ENCODE peak calls at places on chromosomes 5 and 9, in nine cellular contexts. P is thyroid gland, L is HCT116, J is right lobe of liver, H is HepG2, B is prostate gland, G is adrenal gland, N is breast epithelium, F is GM12878. Z is an unnamed sample. For H3K27me3, the result is how much of the 10 kb centered on the place peaks cover.

GRCh38 chr9:8622871-8623270 is 823.3 kb upstream of the DMAC1 start:
- DNase-seq in G (no peak), F (no peak), P (no peak), J (no peak), H (no peak), B (no peak), L (no peak), N (no peak), Z (no peak)

GRCh38 chr9:81822263-81822865 is 105.9 kb upstream of the SPATA31D4 start:
- DNase-seq in L (no peak), J (no peak), B (no peak), G (no peak), P (no peak), N (no peak), F (no peak), H (no peak), Z (no peak)

GRCh38 chr9:124008307-124008854 is 3.2 kb upstream of the LHX2 start:
- DNase-seq in J (no peak), B (no peak), F (no peak), N (no peak), L (peak), H (no peak), G (no peak), P (no peak), Z (no peak)

GRCh38 chr5:135371738-135372232 is 27.2 kb downstream of the MACROH2A1 start:
- DNase-seq in F (no peak), J (no peak), P (no peak), H (no peak), G (no peak), L (no peak), B (no peak), N (no peak), Z (no peak)

GRCh38 chr5:176675676-176676360 is 28.5 kb downstream of the TSPAN17 start:
- DNase-seq in H (peak), J (no peak), B (no peak), G (no peak), N (no peak), P (no peak), L (peak), F (no peak), Z (no peak)

GRCh38 chr9:101466863-101467262 is 31.3 kb upstream of the ALDOB start:
- DNase-seq in P (no peak), H (no peak), N (no peak), F (no peak), B (no peak), J (no peak), G (no peak), L (no peak), Z (no peak)

GRCh38 chr5:117760114-117760513 is 1185.5 kb upstream of the SEMA6A start:
- DNase-seq in F (no peak), B (no peak), P (no peak), N (no peak), J (no peak), G (no peak), H (no peak), L (no peak), Z (no peak)

GRCh38 chr9:28050046-28050445 is 476.8 kb upstream of the C9orf72 start:
- DNase-seq in B (no peak), G (no peak), N (no peak), H (no peak), F (no peak), L (no peak), P (no peak), J (no peak), Z (no peak)

GRCh38 chr9:64773491-64773931 is 511.5 kb downstream of the FOXD4L5 start:
- DNase-seq in L (no peak), G (no peak), F (no peak), H (no peak), P (peak), B (no peak), N (no peak), J (peak), Z (no peak)

GRCh38 chr9:98219794-98220370 is 27.4 kb upstream of the CORO2A start:
- DNase-seq in B (no peak), L (no peak), G (no peak), F (no peak), H (no peak), J (peak), P (no peak), N (no peak), Z (no peak)

GRCh38 chr5:150152636-150153462 is 2.8 kb downstream of the PDGFRB start:
- DNase-seq in J (no peak), L (no peak), H (no peak), N (no peak), F (no peak), P (no peak), B (no peak), G (no peak), Z (no peak)

GRCh38 chr5:55437452-55437851 is 97.3 kb downstream of the PLPP1 start:
- DNase-seq in G (no peak), L (no peak), B (no peak), F (no peak), H (no peak), J (no peak), P (no peak), N (no peak), Z (no peak)

GRCh38 chr9:18905883-18906649 is 126.9 kb downstream of the SAXO1 start:
- DNase-seq in B (no peak), F (no peak), L (no peak), P (no peak), N (no peak), H (no peak), G (no peak), J (no peak), Z (no peak)

GRCh38 chr5:146553446-146553845 is 37.5 kb upstream of the GPR151 start:
- DNase-seq in G (no peak), J (no peak), L (no peak), H (no peak), F (no peak), N (no peak), B (no peak), P (no peak), Z (no peak)

GRCh38 chr9:99138424-99139284 is 33.7 kb downstream of the TGFBR1 start:
- DNase-seq in J (no peak), F (no peak), L (no peak), N (no peak), G (no peak), P (no peak), B (no peak), H (no peak), Z (no peak)

GRCh38 chr5:141880961-141881801 is 3.0 kb upstream of the PCDH1 start:
- DNase-seq in B (no peak), H (no peak), P (no peak), G (no peak), N (no peak), L (no peak), F (peak), J (no peak), Z (no peak)

GRCh38 chr5:140696891-140697492 is 3.3 kb upstream of the ZMAT2 start:
- DNase-seq in G (no peak), H (no peak), J (no peak), N (no peak), F (no peak), L (no peak), B (no peak), P (no peak), Z (no peak)

GRCh38 chr5:133106761-133107572 is 55.2 kb downstream of the HSPA4 start:
- DNase-seq in G (no peak), N (no peak), F (no peak), P (no peak), H (no peak), B (no peak), J (no peak), L (no peak), Z (no peak)

GRCh38 chr5:133682496-133682895 is 70.2 kb upstream of the FSTL4 start:
- DNase-seq in J (no peak), P (no peak), B (no peak), F (no peak), G (no peak), H (no peak), N (no peak), L (no peak), Z (no peak)

GRCh38 chr5:73822989-73823339 is 197.0 kb downstream of the ARHGEF28 start:
- DNase-seq in H (peak), G (no peak), J (no peak), B (peak), L (no peak), N (no peak), P (peak), F (no peak), Z (no peak)

GRCh38 chr5:180105827-180106312 is 34.3 kb upstream of the RNF130 start:
- DNase-seq in N (no peak), H (no peak), J (no peak), P (no peak), L (peak), B (no peak), F (no peak), G (no peak), Z (no peak)

GRCh38 chr5:142548739-142549275 is 137.1 kb downstream of the FGF1 start:
- DNase-seq in B (peak), N (no peak), L (peak), F (peak), G (peak), P (peak), H (peak), J (peak), Z (peak)

GRCh38 chr5:141617682-141618029 is 1.1 kb downstream of the DIAPH1 start:
- DNase-seq in L (no peak), N (no peak), P (peak), B (no peak), H (no peak), G (no peak), J (no peak), F (no peak), Z (no peak)

GRCh38 chr5:114782869-114783268 is 386.8 kb downstream of the TRIM36 start:
- DNase-seq in P (peak), J (peak), F (no peak), L (no peak), G (no peak), N (no peak), B (no peak), H (no peak), Z (no peak)
- H3K27me3 ChIP-seq in P (under half), J (under half), F (under half), L (under half), G (under half), N (under half), B (under half), H (under half), Z (under half)

DNA sequence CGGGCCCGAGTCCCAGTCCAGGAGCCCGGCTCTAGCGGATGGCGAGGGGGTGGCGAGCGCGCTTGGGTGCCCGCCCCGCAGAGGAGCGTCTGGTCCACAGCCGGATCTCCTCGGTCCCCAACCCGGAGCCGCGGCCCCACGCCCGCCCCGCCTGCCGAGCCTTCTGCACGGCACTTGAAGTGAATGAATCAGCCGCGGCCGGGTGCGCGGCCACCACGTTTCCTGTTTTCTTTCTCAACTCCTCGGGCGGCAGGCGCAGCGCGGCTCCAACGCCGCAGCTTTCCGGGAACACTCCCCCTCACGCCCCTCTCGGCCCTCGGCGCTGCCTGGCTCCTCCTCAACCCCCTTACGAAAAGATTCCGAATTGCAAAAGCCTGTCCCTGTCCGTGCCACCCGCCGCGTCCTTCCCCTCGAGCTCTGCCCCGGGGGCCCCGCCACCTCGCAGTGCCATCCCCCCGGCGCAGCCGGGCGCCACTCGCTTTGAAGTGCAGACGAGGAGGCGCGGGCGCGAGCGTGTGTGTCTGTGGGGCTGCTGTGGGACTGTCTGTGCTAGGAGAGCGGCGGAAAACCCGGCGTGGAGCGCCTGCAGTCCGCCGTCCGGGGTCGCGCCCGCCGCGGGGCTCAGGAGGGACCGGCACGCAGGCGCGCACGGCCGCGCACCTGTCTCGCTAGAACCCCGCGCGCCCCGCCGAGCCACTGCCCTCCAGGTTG is 456.6 kb downstream of the RAB3C start:
- DNase-seq in P (peak), L (no peak), F (no peak), B (peak), N (peak), J (peak), H (no peak), G (peak), Z (peak)
- TF ChIP-seq POLR2A in P (peak), L (no peak), F (no peak), B (peak), N (no peak), J (peak), H (no peak), G (no peak), Z (no peak)

GRCh38 chr9:136518623-136519022 is 27.2 kb downstream of the NOTCH1 start:
- DNase-seq in P (no peak), N (no peak), L (no peak), B (no peak), J (no peak), F (no peak), H (no peak), G (no peak), Z (no peak)

GRCh38 chr9:136522354-136523237 is 23.3 kb downstream of the NOTCH1 start:
- DNase-seq in P (no peak), L (no peak), J (no peak), F (no peak), N (no peak), B (no peak), H (no peak), G (no peak), Z (no peak)

GRCh38 chr9:136520053-136520540 is 25.8 kb downstream of the NOTCH1 start:
- DNase-seq in G (no peak), H (peak), P (no peak), L (no peak), B (no peak), F (no peak), J (peak), N (no peak), Z (no peak)

GRCh38 chr9:136519263-136520052 is 26.4 kb downstream of the NOTCH1 start:
- DNase-seq in L (no peak), G (no peak), N (no peak), B (no peak), P (no peak), F (no peak), J (no peak), H (no peak), Z (no peak)

DNA sequence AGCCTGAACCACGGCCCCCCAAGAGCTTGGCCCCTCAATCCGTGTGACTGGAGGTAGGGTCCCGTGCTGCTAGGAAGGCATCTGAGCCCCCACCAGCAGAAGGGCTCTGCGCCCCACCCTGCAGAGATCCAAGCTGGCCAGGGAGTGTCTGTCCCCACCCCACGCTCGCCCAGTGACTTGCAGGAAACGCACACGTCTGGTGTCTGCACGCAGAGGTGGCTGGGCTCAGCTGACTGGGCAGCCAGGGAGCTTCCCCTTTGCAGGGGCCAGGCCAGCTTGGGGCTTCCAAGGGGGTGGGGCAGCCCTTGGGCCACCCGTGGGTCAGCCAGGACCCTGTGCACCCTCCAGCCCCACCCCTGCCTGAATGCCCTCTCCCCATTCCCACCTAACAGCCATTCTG is 24.3 kb downstream of the NOTCH1 start:
- DNase-seq in J (peak), B (no peak), F (no peak), N (no peak), P (peak), L (no peak), H (no peak), G (peak), Z (no peak)
- H3K27me3 ChIP-seq in J (under half), B (under half), F (under half), N (under half), P (under half), L (under half), H (under half), G (under half), Z (under half)

DNA sequence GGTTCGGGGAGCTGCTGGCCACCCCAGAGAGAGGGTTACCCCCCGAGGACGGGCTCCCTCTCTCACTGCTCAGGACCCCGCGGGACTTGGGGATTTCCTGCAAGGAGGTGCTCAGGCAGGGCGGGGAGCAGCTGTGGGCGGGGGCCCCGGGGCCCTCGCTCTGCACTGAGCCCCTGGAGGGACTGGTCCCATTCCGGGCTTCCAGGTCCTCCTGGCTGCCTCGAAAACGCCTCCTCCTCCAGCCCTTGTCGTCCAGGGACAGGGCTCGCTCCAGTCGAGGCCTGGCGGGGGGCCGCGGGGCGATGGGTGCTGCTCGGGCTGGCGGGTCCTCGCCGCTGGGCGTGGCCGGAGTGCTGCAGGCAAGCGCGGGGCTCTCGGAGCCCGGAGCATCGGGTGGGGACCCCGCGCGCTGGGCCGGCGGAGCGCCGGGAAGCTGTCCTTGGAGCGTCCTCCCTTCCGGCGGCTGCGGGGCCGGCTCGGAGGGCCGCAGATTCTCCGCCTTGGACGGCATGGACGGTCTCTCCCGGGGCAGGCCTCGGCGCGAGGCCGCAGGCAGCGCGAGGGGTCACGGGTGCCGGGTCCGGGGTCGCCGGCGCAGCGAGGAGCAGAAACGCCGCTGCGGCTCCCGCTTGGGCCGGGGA is 616 bp downstream of the INPP5E start:
- DNase-seq in B (no peak), P (peak), F (no peak), L (no peak), J (peak), G (peak), H (no peak), N (no peak), Z (peak)
- TF ChIP-seq POLR2A in B (no peak), P (no peak), F (peak), L (no peak), J (no peak), G (no peak), H (no peak), N (no peak), Z (no peak)

GRCh38 chr5:491119-491855 is 33.0 kb downstream of the SLC9A3 start:
- DNase-seq in L (no peak), H (no peak), B (no peak), F (no peak), N (no peak), G (no peak), J (no peak), P (no peak), Z (no peak)
- H3K27me3 ChIP-seq in L (under half), H (half or more), B (under half), F (under half), N (half or more), G (under half), J (under half), P (under half), Z (under half)

GRCh38 chr9:92634712-92635605 is 35.0 kb downstream of the IPPK start:
- DNase-seq in F (peak), H (peak), B (peak), N (peak), G (peak), J (peak), L (peak), P (peak), Z (peak)
- TF ChIP-seq POLR2A in F (no peak), H (no peak), B (no peak), N (no peak), G (no peak), J (no peak), L (no peak), P (no peak), Z (no peak)

DNA sequence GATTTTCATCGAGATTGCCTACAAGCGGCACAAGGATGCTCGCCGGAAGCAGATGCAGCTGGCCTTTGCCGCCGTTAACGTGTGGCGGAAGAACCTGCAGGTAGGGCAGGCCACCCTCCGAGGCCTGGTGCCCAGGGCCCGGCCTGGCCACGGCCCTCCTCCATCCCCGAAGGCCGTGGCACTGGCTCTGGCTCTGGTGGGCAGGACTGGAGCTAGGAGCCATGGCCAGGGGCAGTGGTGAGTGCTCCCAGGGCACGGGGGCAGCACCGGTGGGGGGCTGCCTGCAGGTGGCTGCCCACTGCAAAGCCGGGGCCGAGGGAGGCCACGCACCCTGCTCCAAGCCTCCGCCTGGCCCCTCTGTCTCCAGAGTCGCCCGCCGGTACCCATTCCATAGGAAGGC is 6.0 kb downstream of the LRRC26 start:
- DNase-seq in N (no peak), F (no peak), J (no peak), H (no peak), G (no peak), P (no peak), B (no peak), L (no peak), Z (no peak)
- H3K27me3 ChIP-seq in N (half or more), F (under half), J (half or more), H (half or more), G (half or more), P (half or more), B (under half), L (under half), Z (half or more)

DNA sequence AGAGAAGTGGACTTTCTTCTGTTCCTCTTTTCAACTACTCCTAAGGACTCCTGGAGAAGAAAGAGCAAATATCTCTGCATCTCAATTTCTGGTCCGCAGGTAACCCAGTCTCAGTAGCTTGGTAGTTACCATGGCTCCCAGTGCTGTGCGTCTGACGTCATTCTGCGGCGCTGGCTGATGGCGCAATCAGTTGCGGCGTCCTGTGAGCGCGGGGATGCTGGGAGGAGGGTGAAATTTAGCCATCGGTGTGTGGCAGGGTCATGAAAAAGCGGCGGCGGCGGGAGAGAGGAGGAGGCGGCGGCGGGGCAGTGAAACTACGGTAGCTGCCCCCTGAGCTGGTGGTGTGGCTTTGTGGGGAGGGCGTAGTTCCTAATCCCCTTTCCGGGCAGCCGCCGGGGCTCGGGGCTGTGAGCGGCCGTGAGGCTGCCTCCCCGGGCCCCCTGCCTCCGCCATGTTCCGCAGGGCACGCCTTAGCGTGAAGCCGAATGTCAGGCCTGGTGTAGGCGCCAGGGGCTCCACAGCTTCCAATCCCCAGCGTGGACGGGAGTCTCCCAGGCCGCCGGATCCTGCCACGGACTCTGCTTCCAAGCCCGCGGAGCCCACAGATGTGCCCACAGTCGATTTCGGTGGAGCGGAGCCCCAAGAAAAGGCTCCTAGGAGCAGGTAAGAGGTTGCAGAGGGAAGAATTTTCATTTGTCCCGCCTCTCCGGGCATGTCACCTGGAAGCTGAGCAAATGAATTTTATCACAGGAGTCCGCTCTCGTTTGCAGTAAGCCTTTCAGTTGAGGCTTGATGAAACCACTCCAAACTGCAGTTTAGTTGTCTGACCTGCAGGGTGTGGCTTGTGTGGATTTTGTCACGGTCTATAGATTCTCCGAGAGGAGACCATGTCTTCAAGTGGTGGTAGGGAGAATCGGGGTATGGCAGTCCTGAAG is at the start of gene BDP1:
- DNase-seq in P (peak), G (peak), F (peak), B (peak), L (peak), N (peak), J (peak), H (peak), Z (peak)
- TF ChIP-seq POLR2A in P (peak), G (peak), F (peak), B (peak), L (peak), N (peak), J (peak), H (peak), Z (peak)

GRCh38 chr9:137158625-137159024 is 11.2 kb downstream of the LRRC26 start:
- DNase-seq in H (no peak), L (no peak), P (no peak), N (no peak), J (no peak), F (no peak), B (no peak), G (no peak), Z (no peak)
- H3K27me3 ChIP-seq in H (half or more), L (under half), P (under half), N (half or more), J (under half), F (under half), B (under half), G (half or more), Z (under half)